ENCODE peak calls at places on chromosomes 3 and 15, in four cellular contexts. One of them, this sample, is unnamed. For H3K9me3, the result is how much of the 10 kb centered on the place peaks cover.

GRCh38 chr15:74032046-74032445 is 37.5 kb downstream of the PML start:
- DNase-seq in aorta: no peak
- DNase-seq in tibial artery: no peak
- DNase-seq in heart right ventricle: no peak
- DNase-seq in this sample: no peak

GRCh38 chr15:74977599-74977998 is 17.8 kb upstream of the SCAMP5 start:
- DNase-seq in heart right ventricle: no peak
- DNase-seq in tibial artery: no peak
- DNase-seq in aorta: no peak
- DNase-seq in this sample: no peak

GRCh38 chr15:68258684-68259083 is 18.9 kb upstream of the FEM1B start:
- DNase-seq in aorta: no peak
- DNase-seq in heart right ventricle: no peak
- DNase-seq in tibial artery: peak
- DNase-seq in this sample: no peak

GRCh38 chr15:101407439-101407838 is 82.1 kb downstream of the PCSK6 start:
- DNase-seq in heart right ventricle: no peak
- DNase-seq in tibial artery: no peak
- DNase-seq in aorta: no peak
- DNase-seq in this sample: no peak

GRCh38 chr3:152222327-152222726 is 46.4 kb upstream of the MBNL1 start:
- DNase-seq in heart right ventricle: no peak
- DNase-seq in aorta: no peak
- DNase-seq in tibial artery: no peak
- DNase-seq in this sample: no peak

GRCh38 chr15:28994830-28995180 is 109.0 kb downstream of the APBA2 start:
- DNase-seq in aorta: no peak
- DNase-seq in tibial artery: no peak
- DNase-seq in heart right ventricle: no peak
- DNase-seq in this sample: no peak

GRCh38 chr3:66041116-66041515 is 2.4 kb upstream of the MAGI1 start:
- DNase-seq in heart right ventricle: no peak
- DNase-seq in tibial artery: no peak
- DNase-seq in aorta: no peak
- DNase-seq in this sample: no peak

GRCh38 chr15:97728791-97729190 is 231.7 kb upstream of the ARRDC4 start:
- DNase-seq in aorta: no peak
- DNase-seq in heart right ventricle: peak
- DNase-seq in tibial artery: no peak
- DNase-seq in this sample: no peak

GRCh38 chr3:59818033-59818936 is 768.5 kb upstream of the CFAP20DC start:
- DNase-seq in heart right ventricle: peak
- DNase-seq in aorta: peak
- DNase-seq in tibial artery: peak
- DNase-seq in this sample: peak

GRCh38 chr3:151047636-151048035 is 37.8 kb upstream of the MED12L start:
- DNase-seq in aorta: no peak
- DNase-seq in tibial artery: no peak
- DNase-seq in heart right ventricle: no peak
- DNase-seq in this sample: no peak

GRCh38 chr15:58065011-58065444 is 483 bp downstream of the ALDH1A2 start:
- DNase-seq in heart right ventricle: peak
- DNase-seq in tibial artery: no peak
- DNase-seq in aorta: peak
- DNase-seq in this sample: no peak

GRCh38 chr3:118548434-118548833 is 486.2 kb downstream of the IGSF11 start:
- DNase-seq in tibial artery: no peak
- DNase-seq in aorta: no peak
- DNase-seq in heart right ventricle: no peak
- DNase-seq in this sample: no peak

GRCh38 chr15:89122532-89123525 is 34.6 kb downstream of the ABHD2 start:
- DNase-seq in aorta: no peak
- DNase-seq in heart right ventricle: no peak
- DNase-seq in tibial artery: peak
- DNase-seq in this sample: no peak

GRCh38 chr3:16399473-16399872 is 114.0 kb downstream of the RFTN1 start:
- DNase-seq in heart right ventricle: peak
- DNase-seq in aorta: no peak
- DNase-seq in tibial artery: no peak
- DNase-seq in this sample: peak

GRCh38 chr3:159158213-159158612 is 356.4 kb downstream of the MFSD1 start:
- DNase-seq in tibial artery: no peak
- DNase-seq in heart right ventricle: no peak
- DNase-seq in aorta: no peak
- DNase-seq in this sample: no peak

GRCh38 chr3:113847664-113848461 is 9.3 kb downstream of the GRAMD1C start:
- DNase-seq in tibial artery: no peak
- DNase-seq in aorta: no peak
- DNase-seq in heart right ventricle: no peak
- DNase-seq in this sample: no peak

GRCh38 chr15:64437982-64438381 is 22.4 kb upstream of the ZNF609 start:
- DNase-seq in heart right ventricle: no peak
- DNase-seq in tibial artery: no peak
- DNase-seq in aorta: no peak
- DNase-seq in this sample: no peak

GRCh38 chr3:113057117-113057516 is 66.3 kb downstream of the GTPBP8 start:
- DNase-seq in tibial artery: no peak
- DNase-seq in aorta: no peak
- DNase-seq in heart right ventricle: no peak
- DNase-seq in this sample: no peak

GRCh38 chr3:128343287-128344045 is 123.2 kb downstream of the DNAJB8 start:
- DNase-seq in tibial artery: no peak
- DNase-seq in aorta: no peak
- DNase-seq in heart right ventricle: no peak
- DNase-seq in this sample: no peak

GRCh38 chr3:141083831-141084624 is 32.9 kb downstream of the SPSB4 start:
- DNase-seq in aorta: peak
- DNase-seq in tibial artery: peak
- DNase-seq in heart right ventricle: peak
- DNase-seq in this sample: no peak

GRCh38 chr15:52789601-52790165 is 453 bp downstream of the ONECUT1 start:
- DNase-seq in tibial artery: no peak
- DNase-seq in heart right ventricle: no peak
- DNase-seq in aorta: peak
- DNase-seq in this sample: no peak

GRCh38 chr3:114499986-114500385 is 206.2 kb downstream of the TIGIT start:
- DNase-seq in tibial artery: no peak
- DNase-seq in heart right ventricle: no peak
- DNase-seq in aorta: no peak
- DNase-seq in this sample: peak

GRCh38 chr15:68599560-68600071 is 20.8 kb downstream of the CORO2B start:
- DNase-seq in aorta: no peak
- DNase-seq in heart right ventricle: no peak
- DNase-seq in tibial artery: no peak
- DNase-seq in this sample: peak

GRCh38 chr15:101088788-101089578 is 162.9 kb downstream of the CHSY1 start:
- DNase-seq in heart right ventricle: peak
- DNase-seq in aorta: peak
- DNase-seq in tibial artery: peak
- DNase-seq in this sample: peak

GRCh38 chr15:84929795-84930371 is 45.4 kb downstream of the SLC28A1 start:
- DNase-seq in heart right ventricle: no peak
- DNase-seq in tibial artery: no peak
- DNase-seq in aorta: peak
- DNase-seq in this sample: peak

GRCh38 chr3:33681667-33682066 is 36.4 kb downstream of the CLASP2 start:
- DNase-seq in aorta: no peak
- DNase-seq in tibial artery: no peak
- DNase-seq in heart right ventricle: no peak
- DNase-seq in this sample: no peak

GRCh38 chr3:147195896-147196295 is 210.4 kb downstream of the ZIC4 start:
- DNase-seq in heart right ventricle: no peak
- DNase-seq in aorta: no peak
- DNase-seq in tibial artery: no peak
- DNase-seq in this sample: no peak

GRCh38 chr3:132284006-132284405 is 33.2 kb upstream of the ACP3 start:
- DNase-seq in heart right ventricle: no peak
- DNase-seq in tibial artery: no peak
- DNase-seq in aorta: no peak
- DNase-seq in this sample: no peak

GRCh38 chr3:189122526-189123205 is 49.1 kb upstream of the TPRG1 start:
- DNase-seq in tibial artery: no peak
- DNase-seq in heart right ventricle: no peak
- DNase-seq in aorta: no peak
- DNase-seq in this sample: no peak

GRCh38 chr3:66486646-66487045 is 14.2 kb downstream of the LRIG1 start:
- DNase-seq in heart right ventricle: no peak
- DNase-seq in aorta: no peak
- DNase-seq in tibial artery: no peak
- DNase-seq in this sample: no peak

GRCh38 chr15:65390447-65390846 is 12.6 kb upstream of the IGDCC3 start:
- DNase-seq in tibial artery: no peak
- DNase-seq in heart right ventricle: no peak
- DNase-seq in aorta: no peak
- DNase-seq in this sample: no peak

GRCh38 chr3:184737641-184738518 is 26.0 kb upstream of the MAGEF1 start:
- DNase-seq in heart right ventricle: no peak
- DNase-seq in aorta: no peak
- DNase-seq in tibial artery: peak
- DNase-seq in this sample: no peak

GRCh38 chr15:101113114-101114005 is 138.5 kb downstream of the CHSY1 start:
- DNase-seq in tibial artery: peak
- DNase-seq in heart right ventricle: no peak
- DNase-seq in aorta: peak
- DNase-seq in this sample: no peak

GRCh38 chr3:149579838-149580542 is 77.8 kb downstream of the WWTR1 start:
- DNase-seq in aorta: no peak
- DNase-seq in heart right ventricle: no peak
- DNase-seq in tibial artery: no peak
- DNase-seq in this sample: peak

GRCh38 chr3:17639765-17640164 is 102.7 kb downstream of the TBC1D5 start:
- DNase-seq in aorta: no peak
- DNase-seq in tibial artery: peak
- DNase-seq in heart right ventricle: no peak
- DNase-seq in this sample: peak

GRCh38 chr15:29686445-29687203 is 135.6 kb downstream of the TJP1 start:
- DNase-seq in aorta: no peak
- DNase-seq in heart right ventricle: no peak
- DNase-seq in tibial artery: no peak
- DNase-seq in this sample: no peak

GRCh38 chr3:138125548-138126221 is 6.5 kb downstream of the A4GNT start:
- DNase-seq in aorta: no peak
- DNase-seq in tibial artery: no peak
- DNase-seq in heart right ventricle: no peak
- DNase-seq in this sample: no peak

GRCh38 chr3:183298708-183299153 is 45.7 kb downstream of the B3GNT5 start:
- DNase-seq in tibial artery: peak
- DNase-seq in heart right ventricle: peak
- DNase-seq in aorta: peak
- DNase-seq in this sample: peak

GRCh38 chr3:20751299-20751698 is 565.3 kb upstream of the SGO1 start:
- DNase-seq in aorta: no peak
- DNase-seq in tibial artery: no peak
- DNase-seq in heart right ventricle: no peak
- DNase-seq in this sample: no peak
- H3K9me3 ChIP-seq in aorta: under half
- H3K9me3 ChIP-seq in tibial artery: under half
- H3K9me3 ChIP-seq in heart right ventricle: under half
- H3K9me3 ChIP-seq in this sample: under half

GRCh38 chr3:39408493-39409372 is 2.2 kb downstream of the RPSA start:
- DNase-seq in tibial artery: no peak
- DNase-seq in aorta: no peak
- DNase-seq in heart right ventricle: no peak
- DNase-seq in this sample: no peak
- H3K4me3 ChIP-seq in tibial artery: no peak
- H3K4me3 ChIP-seq in aorta: no peak
- H3K4me3 ChIP-seq in heart right ventricle: no peak
- H3K4me3 ChIP-seq in this sample: peak

GRCh38 chr15:27798807-27799206 is 300.3 kb downstream of the OCA2 start:
- DNase-seq in aorta: no peak
- DNase-seq in heart right ventricle: no peak
- DNase-seq in tibial artery: no peak
- DNase-seq in this sample: no peak
- H3K9me3 ChIP-seq in aorta: under half
- H3K9me3 ChIP-seq in heart right ventricle: under half
- H3K9me3 ChIP-seq in tibial artery: under half
- H3K9me3 ChIP-seq in this sample: under half

DNA sequence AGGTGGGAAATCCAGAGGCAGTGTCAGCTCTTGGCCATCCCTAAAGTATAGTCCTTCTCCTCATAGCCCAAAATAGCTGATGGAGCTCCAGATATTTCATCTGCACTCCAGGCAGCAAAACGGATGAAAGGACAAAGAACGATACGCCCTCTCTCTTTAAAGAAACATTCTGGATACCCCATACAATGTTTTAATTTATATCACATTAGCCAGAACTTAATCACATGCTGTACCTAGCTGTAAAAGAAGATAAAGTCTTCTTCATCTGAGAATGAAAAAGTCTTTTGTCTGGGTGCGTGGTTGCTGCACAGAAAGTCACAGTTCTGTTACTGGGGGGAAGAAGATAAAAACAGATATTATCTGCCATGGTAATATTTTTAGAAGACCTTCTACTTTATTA is 4.3 kb upstream of the SHC4 start:
- DNase-seq in tibial artery: no peak
- DNase-seq in aorta: no peak
- DNase-seq in heart right ventricle: no peak
- DNase-seq in this sample: no peak
- H3K4me3 ChIP-seq in tibial artery: no peak
- H3K4me3 ChIP-seq in aorta: no peak
- H3K4me3 ChIP-seq in heart right ventricle: no peak
- H3K4me3 ChIP-seq in this sample: no peak

DNA sequence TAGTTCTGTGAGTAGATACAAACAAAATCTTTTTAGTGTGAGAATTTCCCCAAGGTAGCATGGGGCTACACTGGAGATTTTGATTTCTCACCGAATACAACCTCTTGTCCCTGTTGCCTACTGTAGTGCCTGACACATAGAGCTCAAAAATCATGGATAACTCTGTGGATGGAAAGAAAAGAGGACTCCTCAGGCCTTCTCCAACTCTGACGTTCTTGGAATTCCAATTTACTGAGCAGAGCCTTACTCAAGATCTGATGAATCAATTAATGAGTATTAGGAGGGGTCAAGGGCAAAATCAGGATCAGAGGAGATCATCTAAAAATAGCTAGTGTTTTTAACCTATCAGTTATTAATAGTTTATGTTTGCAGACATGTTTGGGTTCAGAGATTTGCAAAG is 46.7 kb upstream of the PYDC2 start:
- DNase-seq in heart right ventricle: no peak
- DNase-seq in aorta: no peak
- DNase-seq in tibial artery: no peak
- DNase-seq in this sample: no peak
- H3K9me3 ChIP-seq in heart right ventricle: under half
- H3K9me3 ChIP-seq in aorta: under half
- H3K9me3 ChIP-seq in tibial artery: under half
- H3K9me3 ChIP-seq in this sample: under half

DNA sequence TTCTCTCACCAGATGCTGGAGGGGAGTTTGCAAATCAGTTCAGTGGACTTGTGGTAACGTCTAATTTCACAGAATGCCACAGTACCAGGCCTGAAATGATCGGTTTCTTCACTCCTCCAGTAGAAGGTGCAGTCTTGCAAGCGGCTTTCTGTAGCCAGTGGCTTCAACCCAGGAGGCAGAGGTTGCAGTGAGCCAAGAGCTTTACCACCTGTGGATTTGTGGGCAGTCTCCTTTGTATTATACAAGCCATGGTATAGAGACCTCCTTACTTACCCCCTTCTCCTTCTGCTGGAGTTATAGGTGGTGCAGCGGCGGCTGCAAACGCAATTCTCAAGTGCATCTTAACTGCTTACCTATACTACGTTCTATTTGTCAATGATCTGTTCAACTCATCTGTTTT is 17.6 kb downstream of the EIF2AK4 start:
- DNase-seq in tibial artery: no peak
- DNase-seq in aorta: no peak
- DNase-seq in heart right ventricle: no peak
- DNase-seq in this sample: no peak
- H3K4me3 ChIP-seq in tibial artery: no peak
- H3K4me3 ChIP-seq in aorta: no peak
- H3K4me3 ChIP-seq in heart right ventricle: no peak
- H3K4me3 ChIP-seq in this sample: no peak